ENCODE peak calls at places on chromosomes 1 and 21, in nine cellular contexts. One of them, this sample, is unnamed.
A peak's percentile ranks its signal among the peaks of the same experiment; 100 is the strongest.

GRCh38 chr1:172338295-172338735 is 82.2 kb upstream of the C1orf105 start:
- DNase-seq in SK-N-SH: no peak
- DNase-seq in suprapubic skin: no peak
- DNase-seq in GM12878: peak; percentile 74
- DNase-seq in tibial nerve: no peak
- DNase-seq in H1: no peak
- DNase-seq in A549: no peak
- DNase-seq in stomach: no peak
- DNase-seq in ovary: no peak
- DNase-seq in this sample: no peak

GRCh38 chr1:199336745-199337640 is 690.5 kb upstream of the NR5A2 start:
- DNase-seq in suprapubic skin: no peak
- DNase-seq in tibial nerve: no peak
- DNase-seq in A549: no peak
- DNase-seq in stomach: no peak
- DNase-seq in ovary: no peak
- DNase-seq in H1: peak; percentile 13
- DNase-seq in SK-N-SH: no peak
- DNase-seq in GM12878: no peak
- DNase-seq in this sample: no peak

GRCh38 chr1:98949606-98950005 is 55.1 kb downstream of the PLPPR5 start:
- DNase-seq in H1: no peak
- DNase-seq in stomach: no peak
- DNase-seq in tibial nerve: no peak
- DNase-seq in suprapubic skin: no peak
- DNase-seq in A549: no peak
- DNase-seq in ovary: no peak
- DNase-seq in SK-N-SH: no peak
- DNase-seq in GM12878: no peak
- DNase-seq in this sample: no peak

GRCh38 chr1:26031196-26031902 is 9.8 kb downstream of the EXTL1 start:
- DNase-seq in GM12878: no peak
- DNase-seq in H1: no peak
- DNase-seq in tibial nerve: no peak
- DNase-seq in SK-N-SH: no peak
- DNase-seq in ovary: no peak
- DNase-seq in A549: no peak
- DNase-seq in suprapubic skin: no peak
- DNase-seq in stomach: no peak
- DNase-seq in this sample: no peak

GRCh38 chr1:63945943-63946342 is 172.1 kb downstream of the ROR1 start:
- DNase-seq in tibial nerve: no peak
- DNase-seq in SK-N-SH: no peak
- DNase-seq in stomach: no peak
- DNase-seq in GM12878: no peak
- DNase-seq in H1: no peak
- DNase-seq in ovary: no peak
- DNase-seq in suprapubic skin: no peak
- DNase-seq in A549: no peak
- DNase-seq in this sample: no peak

GRCh38 chr1:111600886-111601386 is 18.7 kb upstream of the RAP1A start:
- DNase-seq in SK-N-SH: no peak
- DNase-seq in H1: no peak
- DNase-seq in stomach: no peak
- DNase-seq in GM12878: peak; percentile 98
- DNase-seq in tibial nerve: no peak
- DNase-seq in ovary: no peak
- DNase-seq in suprapubic skin: no peak
- DNase-seq in A549: no peak
- DNase-seq in this sample: no peak

GRCh38 chr1:165367375-165367993 is 11.0 kb upstream of the LMX1A start:
- DNase-seq in H1: no peak
- DNase-seq in ovary: peak; percentile 87
- DNase-seq in SK-N-SH: peak; percentile 81
- DNase-seq in tibial nerve: peak; percentile 95
- DNase-seq in suprapubic skin: peak; percentile 89
- DNase-seq in stomach: peak; percentile 86
- DNase-seq in A549: peak; percentile 71
- DNase-seq in GM12878: peak; percentile 3
- DNase-seq in this sample: peak; percentile 83

GRCh38 chr1:208834346-208835081 is 590.3 kb upstream of the PLXNA2 start:
- DNase-seq in ovary: no peak
- DNase-seq in tibial nerve: no peak
- DNase-seq in stomach: no peak
- DNase-seq in A549: no peak
- DNase-seq in H1: no peak
- DNase-seq in SK-N-SH: no peak
- DNase-seq in suprapubic skin: no peak
- DNase-seq in GM12878: no peak
- DNase-seq in this sample: no peak

GRCh38 chr21:41066086-41066938 is 101.6 kb upstream of the BACE2 start:
- DNase-seq in SK-N-SH: no peak
- DNase-seq in A549: no peak
- DNase-seq in ovary: no peak
- DNase-seq in stomach: peak; percentile 55
- DNase-seq in GM12878: no peak
- DNase-seq in H1: no peak
- DNase-seq in tibial nerve: no peak
- DNase-seq in suprapubic skin: no peak
- DNase-seq in this sample: no peak

GRCh38 chr1:69982992-69983391 is 222.4 kb downstream of the LRRC40 start:
- DNase-seq in stomach: no peak
- DNase-seq in SK-N-SH: no peak
- DNase-seq in suprapubic skin: no peak
- DNase-seq in A549: no peak
- DNase-seq in H1: no peak
- DNase-seq in tibial nerve: no peak
- DNase-seq in GM12878: no peak
- DNase-seq in ovary: no peak
- DNase-seq in this sample: no peak
- TF ChIP-seq EP300 in stomach: no peak
- TF ChIP-seq EP300 in SK-N-SH: peak; percentile 76
- TF ChIP-seq EP300 in suprapubic skin: no peak
- TF ChIP-seq EP300 in A549: no peak
- TF ChIP-seq EP300 in H1: no peak
- TF ChIP-seq EP300 in tibial nerve: no peak
- TF ChIP-seq EP300 in GM12878: no peak
- TF ChIP-seq EP300 in ovary: no peak
- TF ChIP-seq EP300 in this sample: no peak

DNA sequence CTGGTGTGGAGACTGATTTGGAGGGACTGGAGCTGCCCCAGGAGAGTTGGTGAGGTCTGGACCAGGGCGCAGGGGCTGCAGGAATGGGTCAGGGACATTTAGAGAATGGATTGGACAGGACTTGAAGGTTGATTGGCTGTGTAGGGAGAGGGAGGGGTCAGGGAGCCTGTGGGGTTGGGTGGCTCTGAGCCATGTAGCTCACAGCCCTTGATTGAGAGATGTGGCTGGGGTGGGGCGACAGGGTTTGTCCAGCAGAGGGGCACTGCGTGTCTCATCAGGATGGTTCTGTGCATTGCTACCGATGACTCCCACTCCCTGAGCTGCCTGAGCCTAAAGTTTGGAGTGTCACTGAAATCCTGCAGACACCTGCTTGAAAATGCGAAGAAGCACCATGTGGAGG is 12.1 kb downstream of the AZIN2 start:
- DNase-seq in SK-N-SH: no peak
- DNase-seq in H1: no peak
- DNase-seq in A549: no peak
- DNase-seq in stomach: no peak
- DNase-seq in GM12878: no peak
- DNase-seq in tibial nerve: no peak
- DNase-seq in ovary: no peak
- DNase-seq in suprapubic skin: no peak
- DNase-seq in this sample: no peak
- TF ChIP-seq CTCF in SK-N-SH: no peak
- TF ChIP-seq CTCF in H1: peak; percentile 13
- TF ChIP-seq CTCF in A549: no peak
- TF ChIP-seq CTCF in stomach: no peak
- TF ChIP-seq CTCF in GM12878: no peak
- TF ChIP-seq CTCF in tibial nerve: no peak
- TF ChIP-seq CTCF in ovary: no peak
- TF ChIP-seq CTCF in suprapubic skin: no peak
- TF ChIP-seq CTCF in this sample: no peak

GRCh38 chr1:17416389-17416788 is 23.1 kb downstream of the RCC2 start:
- DNase-seq in ovary: no peak
- DNase-seq in tibial nerve: no peak
- DNase-seq in suprapubic skin: no peak
- DNase-seq in GM12878: no peak
- DNase-seq in A549: no peak
- DNase-seq in H1: no peak
- DNase-seq in SK-N-SH: no peak
- DNase-seq in stomach: no peak
- DNase-seq in this sample: no peak
- H3K27ac ChIP-seq in ovary: no peak overlapping the region
- H3K27ac ChIP-seq in tibial nerve: no peak overlapping the region
- H3K27ac ChIP-seq in suprapubic skin: no peak overlapping the region
- H3K27ac ChIP-seq in GM12878: no peak overlapping the region
- H3K27ac ChIP-seq in A549: no peak overlapping the region
- H3K27ac ChIP-seq in H1: peak overlapping the region; percentile 18
- H3K27ac ChIP-seq in SK-N-SH: no peak overlapping the region
- H3K27ac ChIP-seq in stomach: no peak overlapping the region
- H3K27ac ChIP-seq in this sample: no peak overlapping the region

GRCh38 chr1:4734791-4735190 is 80.4 kb downstream of the AJAP1 start:
- DNase-seq in suprapubic skin: no peak
- DNase-seq in H1: no peak
- DNase-seq in SK-N-SH: no peak
- DNase-seq in ovary: no peak
- DNase-seq in tibial nerve: no peak
- DNase-seq in A549: no peak
- DNase-seq in stomach: no peak
- DNase-seq in GM12878: no peak
- DNase-seq in this sample: no peak

GRCh38 chr1:4730078-4730477 is 75.7 kb downstream of the AJAP1 start:
- DNase-seq in GM12878: no peak
- DNase-seq in stomach: no peak
- DNase-seq in SK-N-SH: no peak
- DNase-seq in H1: no peak
- DNase-seq in ovary: no peak
- DNase-seq in tibial nerve: no peak
- DNase-seq in A549: no peak
- DNase-seq in suprapubic skin: no peak
- DNase-seq in this sample: no peak

GRCh38 chr1:4736254-4736653 is 81.8 kb downstream of the AJAP1 start:
- DNase-seq in GM12878: no peak
- DNase-seq in suprapubic skin: no peak
- DNase-seq in H1: no peak
- DNase-seq in A549: no peak
- DNase-seq in tibial nerve: no peak
- DNase-seq in ovary: no peak
- DNase-seq in stomach: no peak
- DNase-seq in SK-N-SH: no peak
- DNase-seq in this sample: no peak

GRCh38 chr1:4733446-4734175 is 79.2 kb downstream of the AJAP1 start:
- DNase-seq in SK-N-SH: no peak
- DNase-seq in stomach: no peak
- DNase-seq in ovary: no peak
- DNase-seq in tibial nerve: no peak
- DNase-seq in GM12878: no peak
- DNase-seq in A549: no peak
- DNase-seq in suprapubic skin: no peak
- DNase-seq in H1: no peak
- DNase-seq in this sample: no peak

GRCh38 chr1:4734219-4734618 is 79.8 kb downstream of the AJAP1 start:
- DNase-seq in ovary: no peak
- DNase-seq in A549: no peak
- DNase-seq in SK-N-SH: no peak
- DNase-seq in stomach: no peak
- DNase-seq in suprapubic skin: no peak
- DNase-seq in GM12878: no peak
- DNase-seq in tibial nerve: no peak
- DNase-seq in H1: no peak
- DNase-seq in this sample: no peak
- TF ChIP-seq EP300 in ovary: no peak
- TF ChIP-seq EP300 in A549: no peak
- TF ChIP-seq EP300 in SK-N-SH: no peak
- TF ChIP-seq EP300 in stomach: no peak
- TF ChIP-seq EP300 in suprapubic skin: no peak
- TF ChIP-seq EP300 in GM12878: no peak
- TF ChIP-seq EP300 in tibial nerve: no peak
- TF ChIP-seq EP300 in H1: no peak
- TF ChIP-seq EP300 in this sample: no peak

GRCh38 chr1:45842786-45843185 is 39.4 kb downstream of the MAST2 start:
- DNase-seq in A549: no peak
- DNase-seq in GM12878: no peak
- DNase-seq in tibial nerve: no peak
- DNase-seq in ovary: no peak
- DNase-seq in stomach: no peak
- DNase-seq in SK-N-SH: no peak
- DNase-seq in H1: no peak
- DNase-seq in suprapubic skin: no peak
- DNase-seq in this sample: no peak

GRCh38 chr1:45846931-45847330 is 43.5 kb downstream of the MAST2 start:
- DNase-seq in ovary: no peak
- DNase-seq in A549: no peak
- DNase-seq in H1: no peak
- DNase-seq in GM12878: no peak
- DNase-seq in SK-N-SH: no peak
- DNase-seq in stomach: no peak
- DNase-seq in suprapubic skin: no peak
- DNase-seq in tibial nerve: no peak
- DNase-seq in this sample: no peak

GRCh38 chr1:45848097-45848496 is 44.7 kb downstream of the MAST2 start:
- DNase-seq in GM12878: no peak
- DNase-seq in ovary: no peak
- DNase-seq in stomach: peak; percentile 48
- DNase-seq in tibial nerve: no peak
- DNase-seq in A549: no peak
- DNase-seq in SK-N-SH: no peak
- DNase-seq in suprapubic skin: no peak
- DNase-seq in H1: no peak
- DNase-seq in this sample: no peak

GRCh38 chr1:45840704-45841103 is 37.3 kb downstream of the MAST2 start:
- DNase-seq in SK-N-SH: no peak
- DNase-seq in A549: no peak
- DNase-seq in ovary: no peak
- DNase-seq in GM12878: no peak
- DNase-seq in tibial nerve: no peak
- DNase-seq in H1: no peak
- DNase-seq in suprapubic skin: no peak
- DNase-seq in stomach: no peak
- DNase-seq in this sample: no peak

GRCh38 chr1:45843474-45843905 is 40.1 kb downstream of the MAST2 start:
- DNase-seq in tibial nerve: no peak
- DNase-seq in A549: peak; percentile 16
- DNase-seq in GM12878: no peak
- DNase-seq in ovary: no peak
- DNase-seq in suprapubic skin: no peak
- DNase-seq in H1: no peak
- DNase-seq in SK-N-SH: no peak
- DNase-seq in stomach: no peak
- DNase-seq in this sample: no peak
- TF ChIP-seq CTCF in tibial nerve: no peak
- TF ChIP-seq CTCF in A549: peak; percentile 30
- TF ChIP-seq CTCF in GM12878: peak; percentile 35
- TF ChIP-seq CTCF in ovary: no peak
- TF ChIP-seq CTCF in suprapubic skin: no peak
- TF ChIP-seq CTCF in H1: no peak
- TF ChIP-seq CTCF in SK-N-SH: peak; percentile 56
- TF ChIP-seq CTCF in stomach: no peak
- TF ChIP-seq CTCF in this sample: no peak